ENCODE peak calls at places on chromosomes 3 and 15, in ten cellular contexts. S, Z, L, P, Q, N, R, Y, E and U are unnamed samples.

GRCh38 chr3:128011140-128011539 is 41.1 kb upstream of the SEC61A1 start:
- DNase-seq in E (peak), R (peak), S (peak), P (peak), Y (no peak), L (peak), N (no peak), Z (no peak), Q (no peak), U (peak)

GRCh38 chr3:187069857-187070516 is 69.3 kb downstream of the RPL39L start:
- DNase-seq in N (no peak), P (no peak), S (no peak), Y (no peak), Z (no peak), R (no peak), E (no peak), Q (no peak), L (no peak), U (no peak)

GRCh38 chr3:136258199-136258598 is 8.1 kb downstream of the PCCB start:
- DNase-seq in L (no peak), S (no peak), E (no peak), P (no peak), N (no peak), R (no peak), Z (no peak), Y (no peak), Q (no peak), U (no peak)

GRCh38 chr3:94968519-94968918 is 905.7 kb downstream of the NSUN3 start:
- DNase-seq in S (no peak), P (no peak), Z (no peak), N (no peak), E (no peak), Y (no peak), L (no peak), R (no peak), Q (no peak), U (no peak)

GRCh38 chr3:69244036-69244435 is 121.6 kb upstream of the LMOD3 start:
- DNase-seq in L (no peak), Z (no peak), Y (no peak), R (no peak), N (no peak), Q (no peak), E (no peak), P (no peak), S (no peak), U (no peak)

GRCh38 chr3:49123687-49124086 is 3.1 kb upstream of the USP19 start:
- DNase-seq in Y (no peak), E (no peak), Q (no peak), N (no peak), P (no peak), R (no peak), L (no peak), S (no peak), Z (no peak), U (no peak)

GRCh38 chr3:131543714-131544113 is 40.9 kb upstream of the MRPL3 start:
- DNase-seq in L (peak), E (peak), N (peak), Q (peak), Z (peak), Y (peak), P (peak), S (peak), R (no peak), U (peak)

GRCh38 chr3:73255609-73256029 is 194.2 kb downstream of the EBLN2 start:
- DNase-seq in Z (no peak), Q (no peak), L (peak), S (peak), P (peak), N (no peak), E (peak), R (no peak), Y (peak), U (peak)

GRCh38 chr3:20097015-20097414 is 56.8 kb downstream of the KAT2B start:
- DNase-seq in S (no peak), R (no peak), E (no peak), N (no peak), P (no peak), Y (no peak), L (no peak), Z (no peak), Q (no peak), U (no peak)

GRCh38 chr15:40680151-40680550 is 14.8 kb upstream of the RAD51 start:
- DNase-seq in Z (no peak), L (no peak), Q (no peak), Y (no peak), R (no peak), P (no peak), E (no peak), N (no peak), S (no peak), U (no peak)

GRCh38 chr3:123773681-123774431 is 110.3 kb downstream of the MYLK start:
- DNase-seq in Y (peak), N (no peak), Q (peak), S (peak), E (no peak), L (peak), Z (no peak), P (no peak), R (no peak), U (no peak)

GRCh38 chr3:167814441-167814951 is 79.0 kb downstream of the SERPINI1 start:
- DNase-seq in Q (peak), Y (no peak), N (no peak), R (no peak), L (peak), S (peak), E (peak), P (no peak), Z (no peak), U (no peak)

GRCh38 chr3:128395500-128396125 is 71.1 kb downstream of the DNAJB8 start:
- DNase-seq in E (peak), Q (no peak), R (no peak), Y (no peak), S (peak), L (peak), Z (peak), P (no peak), N (no peak), U (no peak)

GRCh38 chr3:114323546-114324254 is 29.9 kb downstream of the TIGIT start:
- DNase-seq in L (no peak), S (no peak), E (no peak), N (no peak), Q (no peak), Z (no peak), Y (no peak), R (no peak), P (no peak), U (no peak)

GRCh38 chr15:75022808-75023193 is 589 bp upstream of the PPCDC start:
- DNase-seq in P (no peak), N (no peak), E (no peak), Y (no peak), Z (no peak), Q (no peak), R (no peak), L (no peak), S (no peak), U (no peak)

GRCh38 chr15:51736646-51737537 is 563 bp downstream of the LYSMD2 start:
- DNase-seq in L (no peak), E (peak), R (peak), Z (peak), N (no peak), Y (no peak), S (peak), P (peak), Q (no peak), U (no peak)

GRCh38 chr3:18097473-18097872 is 327.7 kb downstream of the SATB1 start:
- DNase-seq in E (no peak), Y (no peak), R (no peak), N (no peak), L (no peak), P (no peak), Q (no peak), S (no peak), Z (no peak), U (no peak)

GRCh38 chr3:168398371-168399030 is 302.8 kb upstream of the GOLIM4 start:
- DNase-seq in R (no peak), Q (peak), N (no peak), S (peak), E (no peak), Z (no peak), Y (no peak), P (no peak), L (no peak), U (no peak)

GRCh38 chr3:41247590-41247989 is 48.3 kb downstream of the CTNNB1 start:
- DNase-seq in E (no peak), Q (no peak), P (no peak), R (no peak), L (no peak), N (no peak), Y (no peak), Z (no peak), S (no peak), U (no peak)

GRCh38 chr3:149572796-149573414 is 84.9 kb downstream of the WWTR1 start:
- DNase-seq in P (no peak), S (peak), R (no peak), L (peak), Y (no peak), Z (no peak), E (no peak), Q (no peak), N (no peak), U (no peak)

GRCh38 chr15:43517354-43518072 is at the start of gene MAP1A:
- DNase-seq in Q (no peak), Z (no peak), S (peak), L (peak), Y (no peak), R (no peak), P (peak), N (no peak), E (peak), U (no peak)

GRCh38 chr3:196047391-196048030 is 34.4 kb downstream of the TFRC start:
- DNase-seq in N (no peak), E (no peak), P (no peak), Q (no peak), S (no peak), R (no peak), Y (no peak), Z (no peak), L (no peak), U (no peak)

GRCh38 chr3:47003461-47004368 is 24.2 kb downstream of the NBEAL2 start:
- DNase-seq in L (no peak), S (no peak), P (no peak), N (no peak), Y (no peak), Q (no peak), Z (no peak), E (no peak), R (no peak), U (no peak)

GRCh38 chr15:81161851-81162250 is 27.8 kb downstream of the CFAP161 start:
- DNase-seq in Q (no peak), L (no peak), R (no peak), S (no peak), Y (no peak), N (no peak), Z (no peak), P (no peak), E (no peak), U (no peak)

GRCh38 chr3:194072097-194072428 is 63.9 kb upstream of the HES1 start:
- DNase-seq in Z (no peak), S (no peak), Q (no peak), Y (no peak), N (no peak), L (no peak), E (no peak), P (peak), R (no peak), U (no peak)

GRCh38 chr3:195119461-195120198 is 151.3 kb downstream of the XXYLT1 start:
- DNase-seq in Y (peak), R (no peak), Q (peak), P (no peak), N (peak), S (no peak), Z (no peak), L (peak), E (no peak), U (no peak)

GRCh38 chr3:188207941-188208750 is 54.2 kb downstream of the LPP start:
- DNase-seq in E (no peak), Y (no peak), L (peak), N (no peak), P (no peak), S (no peak), R (no peak), Q (no peak), Z (no peak), U (no peak)

GRCh38 chr3:11367116-11367781 is 95.1 kb downstream of the ATG7 start:
- DNase-seq in P (no peak), S (peak), L (peak), N (no peak), Z (no peak), E (peak), Y (peak), R (no peak), Q (no peak), U (no peak)

GRCh38 chr3:194471863-194472262 is 14.9 kb downstream of the ATP13A3 start:
- DNase-seq in Z (no peak), Q (no peak), S (no peak), L (no peak), P (no peak), N (no peak), E (no peak), Y (no peak), R (no peak), U (no peak)

GRCh38 chr3:132038198-132038825 is 3.5 kb upstream of the CPNE4 start:
- DNase-seq in Q (no peak), E (no peak), L (peak), R (no peak), S (peak), N (no peak), P (no peak), Y (peak), Z (no peak), U (no peak)

GRCh38 chr3:39137991-39138803 is 15.2 kb downstream of the CSRNP1 start:
- DNase-seq in L (no peak), Q (no peak), Y (no peak), E (no peak), N (no peak), R (no peak), P (no peak), Z (no peak), S (no peak), U (no peak)

GRCh38 chr3:100277255-100277800 is 16.5 kb downstream of the TBC1D23 start:
- DNase-seq in S (no peak), R (no peak), E (no peak), N (no peak), Q (no peak), L (peak), Z (no peak), P (no peak), Y (no peak), U (no peak)

GRCh38 chr3:172042136-172042535 is 2.8 kb downstream of the FNDC3B start:
- DNase-seq in Z (no peak), P (no peak), R (no peak), E (no peak), L (peak), N (no peak), Y (no peak), S (peak), Q (no peak), U (no peak)

GRCh38 chr3:9439331-9439730 is 41.9 kb downstream of the SETD5 start:
- DNase-seq in E (no peak), L (peak), Z (no peak), R (no peak), Q (no peak), P (no peak), Y (no peak), N (no peak), S (peak), U (no peak)